ENCODE peak calls at places on chromosome 21, in six cellular contexts. Q, R, Y, E, G and P are unnamed samples.

GRCh38 chr21:46161800-46162592 is 6.6 kb upstream of the FTCD start:
- DNase-seq in Q (no peak), R (no peak), Y (no peak), E (no peak), G (no peak), P (no peak)

GRCh38 chr21:30345014-30345413 is 3.4 kb downstream of the KRTAP23-1 start:
- DNase-seq in R (no peak), Q (no peak), E (no peak), Y (no peak), G (no peak), P (no peak)

GRCh38 chr21:39715804-39716397 is 29.1 kb upstream of the IGSF5 start:
- DNase-seq in Y (peak; percentile 16), Q (peak; percentile 54), G (peak; percentile 47), R (peak; percentile 72), E (peak; percentile 22), P (no peak)

GRCh38 chr21:45290948-45291612 is 3.4 kb upstream of the POFUT2 start:
- DNase-seq in G (peak; percentile 57), E (peak; percentile 44), Q (no peak), R (no peak), Y (no peak), P (peak; percentile 18)

GRCh38 chr21:21907271-21907670 is 909.1 kb downstream of the NCAM2 start:
- DNase-seq in E (no peak), R (no peak), G (no peak), Q (no peak), Y (no peak), P (no peak)

GRCh38 chr21:28883931-28884330 is 108.7 kb downstream of the LTN1 start:
- DNase-seq in R (no peak), G (no peak), Y (no peak), E (no peak), Q (no peak), P (no peak)

GRCh38 chr21:44582980-44583799 is 2.8 kb upstream of the KRTAP10-5 start:
- DNase-seq in G (no peak), E (no peak), R (no peak), Y (no peak), Q (no peak), P (no peak)

GRCh38 chr21:38861006-38861405 is 55.3 kb downstream of the ETS2 start:
- DNase-seq in Y (peak; percentile 62), E (no peak), R (no peak), Q (no peak), G (no peak), P (no peak)

GRCh38 chr21:30268608-30269197 is 14.0 kb downstream of the KRTAP24-1 start:
- DNase-seq in Q (no peak), R (no peak), E (no peak), Y (no peak), G (peak; percentile 0), P (no peak)

GRCh38 chr21:20971296-20971921 is 26.8 kb upstream of the NCAM2 start:
- DNase-seq in E (no peak), Q (peak; percentile 59), R (peak; percentile 47), G (peak; percentile 71), Y (peak; percentile 21), P (no peak)

GRCh38 chr21:43984905-43985689 is 27.0 kb upstream of the TRAPPC10 start:
- DNase-seq in R (no peak), E (no peak), Y (no peak), G (no peak), Q (no peak), P (no peak)

GRCh38 chr21:45869121-45870007 is 112.2 kb upstream of the COL6A1 start:
- DNase-seq in R (no peak), Y (no peak), G (peak; percentile 70), Q (no peak), E (no peak), P (peak; percentile 24)

GRCh38 chr21:29351691-29352090 is 53.0 kb downstream of the BACH1 start:
- DNase-seq in Q (no peak), Y (no peak), R (no peak), G (peak; percentile 70), E (no peak), P (no peak)

GRCh38 chr21:39263372-39263771 is 50.1 kb downstream of the BRWD1 start:
- DNase-seq in Q (no peak), E (no peak), Y (no peak), R (no peak), G (peak; percentile 49), P (no peak)

GRCh38 chr21:39093526-39093925 is 89.7 kb downstream of the PSMG1 start:
- DNase-seq in E (no peak), Q (no peak), G (no peak), Y (no peak), R (no peak), P (no peak)

GRCh38 chr21:43266534-43266933 is 97.7 kb downstream of the CRYAA start:
- DNase-seq in R (no peak), G (peak; percentile 72), Q (no peak), E (no peak), Y (no peak), P (peak; percentile 19)

GRCh38 chr21:42375141-42375905 is 9.0 kb upstream of the TFF1 start:
- DNase-seq in E (no peak), R (peak; percentile 36), G (no peak), Q (no peak), Y (no peak), P (peak; percentile 32)

GRCh38 chr21:20999567-21000169 is 1.5 kb downstream of the NCAM2 start:
- DNase-seq in E (no peak), G (peak; percentile 74), R (peak; percentile 56), Q (peak; percentile 48), Y (no peak), P (no peak)

GRCh38 chr21:35423694-35424093 is 374.6 kb upstream of the RUNX1 start:
- DNase-seq in G (peak; percentile 96), Q (no peak), Y (no peak), E (no peak), R (no peak), P (no peak)

GRCh38 chr21:44708213-44708865 is 3.0 kb downstream of the TSPEAR start:
- DNase-seq in G (no peak), Y (no peak), E (peak; percentile 4), Q (no peak), R (no peak), P (no peak)

GRCh38 chr21:25790122-25790951 is 55.6 kb downstream of the GABPA start:
- DNase-seq in Y (no peak), R (no peak), E (no peak), G (peak; percentile 52), Q (no peak), P (no peak)

GRCh38 chr21:34595457-34595856 is 19.5 kb downstream of the RCAN1 start:
- DNase-seq in E (no peak), Y (no peak), G (no peak), R (no peak), Q (no peak), P (no peak)

GRCh38 chr21:29371464-29371863 is 72.7 kb downstream of the BACH1 start:
- DNase-seq in E (no peak), G (peak; percentile 17), Y (no peak), Q (no peak), R (no peak), P (no peak)

GRCh38 chr21:18622383-18622782 is 218.8 kb upstream of the TMPRSS15 start:
- DNase-seq in E (no peak), Y (no peak), G (no peak), Q (no peak), R (no peak), P (no peak)

GRCh38 chr21:18617291-18617690 is 213.7 kb upstream of the TMPRSS15 start:
- DNase-seq in G (no peak), Y (no peak), E (no peak), Q (no peak), R (no peak), P (no peak)

GRCh38 chr21:18620421-18620820 is 216.8 kb upstream of the TMPRSS15 start:
- DNase-seq in E (no peak), G (no peak), R (no peak), Y (no peak), Q (no peak), P (no peak)
- TF ChIP-seq CTCF in E (no peak), G (no peak), R (no peak), Y (no peak), Q (no peak), P (no peak)

GRCh38 chr21:32308696-32309095 is 10.0 kb downstream of the MRAP start:
- DNase-seq in G (no peak), R (no peak), Q (no peak), Y (no peak), E (no peak), P (no peak)

GRCh38 chr21:32304998-32305397 is 6.3 kb downstream of the MRAP start:
- DNase-seq in Y (no peak), R (no peak), E (no peak), G (no peak), Q (no peak), P (no peak)

GRCh38 chr21:32303385-32303784 is 4.7 kb downstream of the MRAP start:
- DNase-seq in Y (no peak), Q (no peak), R (no peak), E (no peak), G (no peak), P (no peak)

GRCh38 chr21:32307706-32308105 is 9.1 kb downstream of the MRAP start:
- DNase-seq in R (no peak), Q (no peak), Y (no peak), E (no peak), G (peak; percentile 27), P (no peak)

GRCh38 chr21:32306021-32306780 is 7.5 kb downstream of the MRAP start:
- DNase-seq in R (peak; percentile 62), Y (no peak), E (no peak), G (no peak), Q (peak; percentile 91), P (no peak)
- TF ChIP-seq CTCF in R (peak; percentile 66), Y (peak; percentile 62), E (no peak), G (peak; percentile 34), Q (peak; percentile 74), P (no peak)

GRCh38 chr21:36478941-36479340 is 981 bp downstream of the CLDN14 start:
- DNase-seq in E (no peak), R (peak; percentile 23), Y (no peak), G (peak; percentile 43), Q (peak; percentile 57), P (no peak)
- TF ChIP-seq CTCF in E (no peak), R (peak; percentile 9), Y (no peak), G (peak; percentile 36), Q (no peak), P (no peak)

GRCh38 chr21:33369586-33369985 is 33.6 kb upstream of the IFNGR2 start:
- DNase-seq in Y (no peak), G (no peak), E (no peak), R (no peak), Q (no peak), P (no peak)
- TF ChIP-seq CTCF in Y (no peak), G (no peak), E (no peak), R (no peak), Q (no peak), P (no peak)

DNA sequence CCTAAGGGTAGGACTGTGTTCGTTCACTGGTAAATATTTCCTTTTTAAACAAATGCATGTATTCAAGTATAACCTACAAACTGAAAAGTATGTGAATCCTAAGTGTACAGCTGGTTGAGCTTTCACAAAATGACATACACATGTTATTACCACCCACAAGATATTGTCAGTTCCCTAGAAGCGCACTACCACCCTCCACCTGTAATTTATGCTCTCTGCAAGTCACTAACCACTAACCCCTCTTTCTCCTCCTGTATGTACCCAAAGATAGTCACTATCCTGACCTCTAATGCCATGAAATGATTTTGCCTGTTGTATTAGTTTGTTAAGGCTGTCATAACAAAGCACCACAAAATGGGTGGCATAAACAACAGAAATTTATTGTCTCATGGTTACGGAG is 82.8 kb upstream of the CHODL start:
- DNase-seq in Y (no peak), G (no peak), R (no peak), E (no peak), Q (no peak), P (no peak)
- TF ChIP-seq CTCF in Y (no peak), G (no peak), R (no peak), E (no peak), Q (no peak), P (no peak)